ENCODE peak calls at places on chromosomes 3 and 15, in eight cellular contexts. I, U, S, T, N, P, J and A are unnamed samples.

GRCh38 chr3:149163066-149163465 is 33.6 kb downstream of the HPS3 start:
- DNase-seq in U (no peak), S (no peak), I (no peak), P (no peak), N (no peak), J (no peak), T (no peak), A (no peak)

GRCh38 chr3:195825191-195825588 is 13.5 kb upstream of the MUC4 start:
- DNase-seq in U (no peak), J (no peak), T (no peak), N (no peak), S (no peak), P (no peak), I (no peak), A (no peak)

GRCh38 chr3:186320862-186321568 is 41.0 kb downstream of the DGKG start:
- DNase-seq in P (no peak), S (no peak), I (no peak), N (no peak), T (no peak), U (no peak), J (peak), A (no peak)

GRCh38 chr3:27715454-27715806 is 6.7 kb downstream of the EOMES start:
- DNase-seq in S (no peak), N (no peak), U (no peak), T (no peak), P (no peak), J (no peak), I (no peak), A (no peak)

GRCh38 chr3:97804471-97804870 is 17.3 kb upstream of the CRYBG3 start:
- DNase-seq in U (no peak), T (no peak), I (no peak), J (peak), P (no peak), S (no peak), N (no peak), A (no peak)

GRCh38 chr3:50340404-50341329 is at the start of gene RASSF1:
- DNase-seq in S (peak), N (no peak), I (no peak), P (no peak), T (no peak), U (peak), J (no peak), A (peak)

GRCh38 chr3:174409085-174409743 is 449.9 kb upstream of the NAALADL2 start:
- DNase-seq in J (no peak), N (no peak), U (no peak), P (no peak), S (no peak), T (no peak), I (no peak), A (no peak)

GRCh38 chr3:133948996-133949395 is 53.3 kb upstream of the RAB6B start:
- DNase-seq in U (no peak), S (no peak), N (no peak), J (no peak), I (no peak), T (no peak), P (no peak), A (no peak)

GRCh38 chr3:142981108-142981507 is 17.6 kb upstream of the PAQR9 start:
- DNase-seq in T (no peak), J (no peak), N (no peak), P (no peak), U (no peak), S (no peak), I (no peak), A (peak)

GRCh38 chr3:2958553-2958952 is 151.6 kb downstream of the IL5RA start:
- DNase-seq in I (no peak), T (no peak), J (no peak), N (no peak), P (no peak), S (no peak), U (no peak), A (no peak)

GRCh38 chr3:124552224-124552623 is 178.0 kb upstream of the UMPS start:
- DNase-seq in T (no peak), S (no peak), P (peak), N (no peak), J (peak), I (peak), U (peak), A (no peak)

GRCh38 chr3:184316792-184317191 is 2.4 kb downstream of the EIF4G1 start:
- DNase-seq in U (no peak), P (no peak), I (no peak), N (no peak), S (no peak), J (no peak), T (no peak), A (no peak)
- TF ChIP-seq POLR2A in U (no peak), P (no peak), I (no peak), N (no peak), S (no peak), J (no peak), T (no peak), A (no peak)

GRCh38 chr3:141337523-141337854 is 30.8 kb upstream of the ZBTB38 start:
- DNase-seq in N (no peak), U (no peak), J (no peak), P (no peak), T (no peak), I (no peak), S (no peak), A (no peak)
- TF ChIP-seq POLR2A in N (no peak), U (no peak), J (no peak), P (no peak), T (no peak), I (no peak), S (no peak), A (no peak)

GRCh38 chr3:17772556-17772955 is 30.1 kb upstream of the TBC1D5 start:
- DNase-seq in S (no peak), U (no peak), T (no peak), J (no peak), P (no peak), N (no peak), I (no peak), A (no peak)

GRCh38 chr3:17770682-17771081 is 28.3 kb upstream of the TBC1D5 start:
- DNase-seq in U (no peak), J (no peak), T (no peak), I (no peak), P (no peak), N (no peak), S (no peak), A (peak)

GRCh38 chr3:17771177-17772048 is 29.0 kb upstream of the TBC1D5 start:
- DNase-seq in I (no peak), N (no peak), P (no peak), T (no peak), U (no peak), S (no peak), J (no peak), A (peak)

GRCh38 chr3:17775073-17775472 is 32.6 kb upstream of the TBC1D5 start:
- DNase-seq in T (no peak), U (no peak), N (no peak), J (no peak), P (no peak), I (no peak), S (no peak), A (no peak)
- TF ChIP-seq POLR2A in T (no peak), U (no peak), N (no peak), J (no peak), P (peak), I (no peak), S (no peak), A (no peak)

DNA sequence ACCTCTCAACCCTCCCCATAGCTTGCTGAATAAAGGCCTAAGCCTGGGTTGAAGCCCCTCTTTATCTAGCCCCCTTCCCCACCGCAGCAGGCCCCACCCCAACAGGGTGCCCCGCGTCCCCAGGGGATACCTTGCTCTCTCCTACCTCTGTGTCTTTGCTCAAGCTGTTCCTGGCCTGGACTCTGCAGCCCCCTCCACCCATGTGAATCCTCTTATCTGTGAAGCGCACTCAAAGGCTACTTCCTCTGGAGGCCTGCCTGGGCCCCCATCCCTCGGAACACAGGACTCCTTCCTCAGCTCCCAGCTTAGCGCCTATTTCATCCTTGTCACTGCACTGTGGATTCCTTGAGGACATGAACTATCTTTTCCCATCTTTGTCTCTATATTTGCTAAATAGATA is 61.4 kb upstream of the HERC1 start:
- DNase-seq in P (no peak), I (no peak), N (no peak), U (no peak), T (no peak), J (no peak), S (no peak), A (peak)
- TF ChIP-seq POLR2A in P (no peak), I (no peak), N (no peak), U (no peak), T (no peak), J (no peak), S (no peak), A (no peak)

DNA sequence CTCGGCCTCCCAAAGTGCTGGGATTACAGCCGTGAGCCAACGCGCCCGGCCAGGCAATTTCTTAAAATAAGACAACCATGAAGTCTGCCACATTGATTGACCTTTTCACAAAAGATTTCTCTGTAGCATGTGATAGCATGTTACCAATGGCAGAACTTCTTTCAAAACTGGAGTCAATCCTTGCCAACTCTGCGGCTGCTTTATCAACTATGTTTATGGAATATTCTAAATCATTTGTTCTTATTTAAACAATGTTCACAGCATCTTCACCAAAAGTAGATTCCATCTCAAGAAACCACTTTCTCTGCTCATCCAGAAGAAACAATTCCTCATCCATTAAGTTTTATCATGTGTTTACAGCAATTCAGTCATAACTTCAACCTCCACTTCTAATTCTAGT is 9.4 kb downstream of the UBR1 start:
- DNase-seq in T (no peak), I (no peak), S (no peak), U (no peak), P (no peak), J (peak), N (no peak), A (no peak)
- TF ChIP-seq POLR2A in T (no peak), I (no peak), S (no peak), U (no peak), P (no peak), J (no peak), N (no peak), A (no peak)

GRCh38 chr15:31153531-31153930 is 52.0 kb upstream of the TRPM1 start:
- DNase-seq in J (no peak), U (no peak), T (no peak), P (no peak), S (no peak), N (no peak), I (peak), A (no peak)
- TF ChIP-seq POLR2A in J (no peak), U (no peak), T (no peak), P (no peak), S (no peak), N (no peak), I (no peak), A (no peak)

DNA sequence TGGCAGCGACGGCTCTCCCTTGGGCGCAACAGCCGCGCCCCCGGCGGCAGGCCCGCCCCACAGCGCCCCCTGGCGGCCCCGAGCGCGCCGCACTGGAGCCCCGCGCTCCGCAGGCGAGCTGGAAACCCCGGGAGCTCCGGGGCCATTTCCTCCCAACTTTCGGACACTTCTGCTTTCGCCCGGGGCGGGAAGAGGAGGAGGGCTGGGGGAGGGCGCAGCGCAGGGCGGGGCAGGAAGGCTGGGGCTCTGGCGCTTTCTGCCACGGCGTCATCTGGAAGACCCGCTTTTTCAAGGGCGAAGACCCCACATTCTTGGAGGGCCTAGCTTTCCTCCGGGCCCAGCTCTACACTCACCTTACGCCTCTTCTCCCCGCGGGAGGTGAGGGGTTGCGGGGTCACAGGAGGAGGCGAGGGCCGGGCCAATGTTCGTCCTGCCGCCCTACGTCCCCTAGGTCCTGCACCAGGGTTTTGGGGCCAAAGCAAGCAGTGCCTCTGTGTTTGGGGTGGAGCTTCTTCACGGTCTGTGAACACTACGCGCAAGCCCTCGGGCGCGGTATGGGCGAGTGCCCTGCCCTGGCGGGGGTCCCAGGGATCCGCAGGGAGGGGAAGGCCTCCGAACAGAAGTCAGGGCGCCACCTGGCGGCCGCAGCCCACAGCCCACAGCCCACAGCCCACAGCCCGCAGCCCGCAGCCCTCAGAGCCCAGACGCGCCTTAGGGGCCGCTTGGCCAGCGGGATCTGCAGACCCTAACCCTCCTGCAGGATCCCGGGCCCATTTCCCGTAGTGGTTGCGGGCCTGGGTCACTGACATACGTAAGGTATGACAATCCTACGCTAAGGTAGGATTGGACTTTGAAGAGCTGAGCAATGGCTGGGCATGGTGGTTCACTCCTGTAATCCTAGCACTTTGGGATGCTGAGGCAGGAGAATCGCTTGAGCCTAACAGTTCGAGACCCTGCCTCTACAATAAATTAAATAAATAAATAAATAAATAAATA is 31.1 kb downstream of the FOXL2 start:
- DNase-seq in P (peak), J (peak), N (no peak), I (peak), S (peak), T (peak), U (peak), A (peak)
- TF ChIP-seq POLR2A in P (peak), J (no peak), N (no peak), I (no peak), S (no peak), T (no peak), U (no peak), A (peak)

DNA sequence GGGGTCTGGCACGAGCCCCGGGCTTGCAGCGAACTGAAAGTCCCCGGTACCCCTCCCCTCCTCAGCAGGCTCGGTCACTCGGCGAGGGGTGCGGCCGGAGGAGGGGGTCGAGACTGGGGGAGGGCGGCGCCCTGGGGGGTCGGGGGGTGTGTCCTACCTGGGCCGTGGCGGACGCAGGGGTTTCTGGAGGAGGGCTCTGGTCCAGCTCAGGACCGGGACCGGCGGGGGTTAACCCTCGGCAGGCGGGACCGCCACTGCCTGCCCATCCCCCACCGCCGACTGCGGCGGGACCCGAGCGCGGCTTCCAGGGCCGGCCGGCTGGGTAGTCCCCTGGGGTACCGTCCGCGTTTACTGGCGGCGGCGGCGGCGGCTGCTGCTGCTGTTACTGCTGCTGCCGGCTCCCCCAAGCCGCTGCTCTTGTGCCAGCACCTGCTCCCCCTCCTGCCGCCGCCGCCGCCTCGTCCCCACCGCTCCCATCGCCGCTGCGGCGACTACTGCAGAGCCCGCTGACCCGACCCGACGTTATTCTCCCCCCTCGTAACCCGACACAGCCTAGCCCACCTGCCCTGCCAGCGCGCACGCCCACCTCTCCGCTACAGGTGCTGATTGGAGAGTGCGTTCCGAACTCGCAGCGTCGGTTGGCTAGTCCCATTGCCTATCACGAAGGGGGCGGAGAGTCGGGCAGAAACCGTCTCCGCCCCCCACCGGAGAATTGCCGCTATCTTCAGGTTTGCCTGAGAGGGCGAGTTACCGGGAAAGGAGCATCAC is at the start of gene TTBK2:
- DNase-seq in T (peak), N (peak), I (peak), U (peak), S (peak), J (peak), P (peak), A (peak)
- TF ChIP-seq POLR2A in T (peak), N (no peak), I (peak), U (no peak), S (peak), J (no peak), P (peak), A (peak)